ENCODE peak calls at places on chromosome 10, in five cellular contexts. V is GM12864, U is H9, E is Peyer's patch, D is fibroblast of mammary gland. W is an unnamed sample.

GRCh38 chr10:77351386-77351785 is 286.2 kb downstream of the KCNMA1 start:
- DNase-seq in V (no peak), U (no peak), E (no peak), D (peak; percentile 95), W (peak; percentile 82)

GRCh38 chr10:96585726-96586418 is 940 bp downstream of the TM9SF3 start:
- DNase-seq in V (no peak), U (no peak), E (peak; percentile 76), D (peak; percentile 14), W (no peak)

GRCh38 chr10:104441601-104442000 is 88.0 kb downstream of the CFAP58 start:
- DNase-seq in V (no peak), U (no peak), E (no peak), D (peak; percentile 98), W (peak; percentile 64)

GRCh38 chr10:77796311-77796915 is 130.1 kb downstream of the DLG5 start:
- DNase-seq in V (no peak), U (no peak), E (no peak), D (no peak), W (no peak)

GRCh38 chr10:71647526-71648354 is 71.8 kb downstream of the C10orf105 start:
- DNase-seq in V (no peak), U (peak; percentile 62), E (no peak), D (peak; percentile 6), W (peak; percentile 11)

GRCh38 chr10:85645097-85645496 is 721.5 kb downstream of the GRID1 start:
- DNase-seq in V (no peak), U (no peak), E (no peak), D (peak; percentile 18), W (no peak)

GRCh38 chr10:106571216-106571954 is 593.1 kb downstream of the SORCS1 start:
- DNase-seq in V (no peak), U (no peak), E (no peak), D (peak; percentile 73), W (peak; percentile 83)

GRCh38 chr10:103951942-103952341 is 15.0 kb upstream of the SLK start:
- DNase-seq in V (no peak), U (no peak), E (no peak), D (no peak), W (no peak)

GRCh38 chr10:74079028-74079913 is 71.4 kb downstream of the AP3M1 start:
- DNase-seq in V (no peak), U (no peak), E (no peak), D (no peak), W (peak; percentile 39)